ENCODE peak calls at places on chromosomes 6 and 20, in four cellular contexts. One of them, this sample, is unnamed.

GRCh38 chr20:39839406-39840119 is 849.5 kb downstream of the MAFB start:
- DNase-seq in ovary: no peak
- DNase-seq in suprapubic skin: no peak
- DNase-seq in tibial nerve: peak
- DNase-seq in this sample: no peak

GRCh38 chr6:25138024-25138696 is 141.0 kb upstream of the CARMIL1 start:
- DNase-seq in ovary: peak
- DNase-seq in suprapubic skin: no peak
- DNase-seq in tibial nerve: no peak
- DNase-seq in this sample: peak

GRCh38 chr6:77470983-77471382 is 7.7 kb upstream of the HTR1B start:
- DNase-seq in ovary: no peak
- DNase-seq in suprapubic skin: no peak
- DNase-seq in tibial nerve: no peak
- DNase-seq in this sample: no peak

GRCh38 chr6:129929433-129929832 is 68.3 kb upstream of the TMEM244 start:
- DNase-seq in ovary: no peak
- DNase-seq in suprapubic skin: no peak
- DNase-seq in tibial nerve: no peak
- DNase-seq in this sample: no peak

GRCh38 chr6:12403201-12403826 is 113.2 kb downstream of the EDN1 start:
- DNase-seq in ovary: no peak
- DNase-seq in suprapubic skin: no peak
- DNase-seq in tibial nerve: no peak
- DNase-seq in this sample: peak

GRCh38 chr6:137910424-137910834 is 43.4 kb downstream of the TNFAIP3 start:
- DNase-seq in ovary: no peak
- DNase-seq in suprapubic skin: no peak
- DNase-seq in tibial nerve: no peak
- DNase-seq in this sample: no peak

GRCh38 chr6:3566812-3567211 is 110.0 kb upstream of the SLC22A23 start:
- DNase-seq in ovary: no peak
- DNase-seq in suprapubic skin: no peak
- DNase-seq in tibial nerve: no peak
- DNase-seq in this sample: no peak

GRCh38 chr6:52532457-52532856 is 44.4 kb downstream of the TRAM2 start:
- DNase-seq in ovary: no peak
- DNase-seq in suprapubic skin: no peak
- DNase-seq in tibial nerve: no peak
- DNase-seq in this sample: no peak

GRCh38 chr6:38572186-38572813 is 67.4 kb downstream of the BTBD9 start:
- DNase-seq in ovary: no peak
- DNase-seq in suprapubic skin: no peak
- DNase-seq in tibial nerve: no peak
- DNase-seq in this sample: no peak

GRCh38 chr6:142569676-142570075 is 267.9 kb downstream of the ADGRG6 start:
- DNase-seq in ovary: no peak
- DNase-seq in suprapubic skin: no peak
- DNase-seq in tibial nerve: no peak
- DNase-seq in this sample: no peak

GRCh38 chr6:43608310-43608763 is 20.7 kb downstream of the GTPBP2 start:
- DNase-seq in ovary: peak
- DNase-seq in suprapubic skin: peak
- DNase-seq in tibial nerve: peak
- DNase-seq in this sample: peak

GRCh38 chr6:70673601-70674000 is 5.9 kb downstream of the SMAP1 start:
- DNase-seq in ovary: no peak
- DNase-seq in suprapubic skin: no peak
- DNase-seq in tibial nerve: no peak
- DNase-seq in this sample: peak

GRCh38 chr20:33299111-33299603 is 16.1 kb downstream of the BPIFB1 start:
- DNase-seq in ovary: peak
- DNase-seq in suprapubic skin: no peak
- DNase-seq in tibial nerve: peak
- DNase-seq in this sample: peak

GRCh38 chr6:25951296-25952032 is 11.1 kb upstream of the TRIM38 start:
- DNase-seq in ovary: no peak
- DNase-seq in suprapubic skin: no peak
- DNase-seq in tibial nerve: no peak
- DNase-seq in this sample: no peak

GRCh38 chr20:13953227-13953626 is 37.2 kb downstream of the SEL1L2 start:
- DNase-seq in ovary: no peak
- DNase-seq in suprapubic skin: no peak
- DNase-seq in tibial nerve: no peak
- DNase-seq in this sample: no peak

GRCh38 chr6:46129634-46130505 is at the start of gene ENPP4:
- DNase-seq in ovary: peak
- DNase-seq in suprapubic skin: peak
- DNase-seq in tibial nerve: peak
- DNase-seq in this sample: no peak

GRCh38 chr20:54133434-54134427 is 40.1 kb downstream of the CYP24A1 start:
- DNase-seq in ovary: no peak
- DNase-seq in suprapubic skin: no peak
- DNase-seq in tibial nerve: no peak
- DNase-seq in this sample: no peak

GRCh38 chr20:54221996-54222890 is 14.4 kb downstream of the PFDN4 start:
- DNase-seq in ovary: no peak
- DNase-seq in suprapubic skin: no peak
- DNase-seq in tibial nerve: no peak
- DNase-seq in this sample: no peak

DNA sequence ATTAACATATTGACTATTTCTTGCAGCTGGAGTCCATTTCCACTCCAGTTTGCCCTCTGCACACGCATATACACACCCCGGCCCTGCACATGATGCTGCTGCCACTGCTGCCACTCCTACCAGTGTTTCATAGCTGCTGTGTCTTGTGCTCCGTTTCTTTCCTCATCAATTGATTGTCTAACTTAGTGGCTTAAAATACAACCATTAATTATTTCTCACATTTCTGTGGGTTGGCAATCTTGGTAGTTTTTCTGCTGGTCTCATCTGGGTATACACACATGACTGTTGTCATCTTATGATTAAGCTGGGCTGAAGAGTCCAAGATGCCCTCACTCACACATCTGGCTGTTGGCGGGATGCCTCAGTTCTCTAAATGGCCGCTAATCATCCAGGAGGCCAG is 32.9 kb upstream of the SCP2D1 start:
- DNase-seq in ovary: no peak
- DNase-seq in suprapubic skin: no peak
- DNase-seq in tibial nerve: no peak
- DNase-seq in this sample: no peak
- TF ChIP-seq POLR2A in ovary: no peak
- TF ChIP-seq POLR2A in suprapubic skin: no peak
- TF ChIP-seq POLR2A in tibial nerve: no peak
- TF ChIP-seq POLR2A in this sample: no peak

GRCh38 chr20:831956-832355 is 1.6 kb upstream of the FAM110A start:
- DNase-seq in ovary: no peak
- DNase-seq in suprapubic skin: no peak
- DNase-seq in tibial nerve: no peak
- DNase-seq in this sample: no peak

GRCh38 chr20:830011-830521 is 3.4 kb upstream of the FAM110A start:
- DNase-seq in ovary: no peak
- DNase-seq in suprapubic skin: peak
- DNase-seq in tibial nerve: no peak
- DNase-seq in this sample: no peak

GRCh38 chr20:829531-829930 is 4.0 kb upstream of the FAM110A start:
- DNase-seq in ovary: no peak
- DNase-seq in suprapubic skin: no peak
- DNase-seq in tibial nerve: no peak
- DNase-seq in this sample: no peak

GRCh38 chr20:833121-833449 is 430 bp upstream of the FAM110A start:
- DNase-seq in ovary: no peak
- DNase-seq in suprapubic skin: no peak
- DNase-seq in tibial nerve: no peak
- DNase-seq in this sample: no peak

DNA sequence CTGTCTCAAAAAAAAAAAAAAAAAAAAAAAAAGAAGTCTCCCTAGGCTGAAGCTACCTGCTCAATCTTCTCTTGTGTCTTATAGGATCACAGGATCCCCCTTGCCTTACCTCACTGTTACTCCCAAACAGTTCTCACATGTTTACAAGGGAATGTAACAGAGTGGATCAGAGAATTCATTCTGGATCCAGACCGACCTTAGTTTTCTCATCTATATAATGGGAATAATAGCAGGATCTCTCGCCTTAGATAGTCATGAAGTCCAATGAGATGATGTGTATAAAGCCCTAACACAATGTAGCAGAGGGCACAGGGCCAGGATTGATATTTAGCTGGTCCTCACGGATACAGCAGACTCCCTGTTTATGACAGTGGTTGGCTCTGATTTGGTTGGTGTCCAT is 2.3 kb upstream of the FAM110A start:
- DNase-seq in ovary: no peak
- DNase-seq in suprapubic skin: no peak
- DNase-seq in tibial nerve: no peak
- DNase-seq in this sample: no peak
- TF ChIP-seq POLR2A in ovary: no peak
- TF ChIP-seq POLR2A in suprapubic skin: no peak
- TF ChIP-seq POLR2A in tibial nerve: no peak
- TF ChIP-seq POLR2A in this sample: no peak

GRCh38 chr20:46011631-46012482 is 3.1 kb downstream of the MMP9 start:
- DNase-seq in ovary: peak
- DNase-seq in suprapubic skin: peak
- DNase-seq in tibial nerve: no peak
- DNase-seq in this sample: peak

GRCh38 chr20:46010491-46011405 is 2.0 kb downstream of the MMP9 start:
- DNase-seq in ovary: no peak
- DNase-seq in suprapubic skin: no peak
- DNase-seq in tibial nerve: no peak
- DNase-seq in this sample: no peak

GRCh38 chr20:46014517-46015396 is 6.0 kb downstream of the MMP9 start:
- DNase-seq in ovary: no peak
- DNase-seq in suprapubic skin: no peak
- DNase-seq in tibial nerve: no peak
- DNase-seq in this sample: no peak

GRCh38 chr20:46012926-46013825 is 4.5 kb downstream of the MMP9 start:
- DNase-seq in ovary: no peak
- DNase-seq in suprapubic skin: no peak
- DNase-seq in tibial nerve: no peak
- DNase-seq in this sample: no peak

DNA sequence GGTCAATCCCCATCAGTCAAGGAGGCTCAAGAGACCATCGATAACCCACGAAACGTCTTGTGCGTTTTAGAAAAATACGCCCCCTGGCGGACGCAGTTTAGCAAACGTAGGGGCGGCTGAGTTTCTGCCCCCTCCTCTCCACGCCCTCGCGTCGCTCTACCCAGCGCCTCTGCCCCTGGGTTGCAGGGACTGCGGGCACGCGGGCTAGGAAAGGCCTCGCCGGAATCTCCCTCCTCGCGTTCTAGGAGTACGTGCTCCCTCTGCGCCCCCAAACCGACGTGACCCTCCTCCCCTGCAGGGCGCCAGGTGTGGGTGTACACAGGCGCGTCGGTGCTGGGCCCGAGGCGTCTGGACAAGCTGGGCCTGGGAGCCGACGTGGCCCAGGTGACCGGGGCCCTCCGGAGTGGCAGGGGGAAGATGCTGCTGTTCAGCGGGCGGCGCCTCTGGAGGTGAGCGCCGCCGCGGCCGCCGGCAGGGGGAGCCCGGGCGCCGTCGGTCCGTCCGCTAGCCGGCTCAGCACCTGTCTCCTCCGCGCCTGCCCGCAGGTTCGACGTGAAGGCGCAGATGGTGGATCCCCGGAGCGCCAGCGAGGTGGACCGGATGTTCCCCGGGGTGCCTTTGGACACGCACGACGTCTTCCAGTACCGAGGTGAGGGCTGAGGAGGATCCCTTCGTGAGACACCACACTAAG is 5.3 kb downstream of the MMP9 start:
- DNase-seq in ovary: peak
- DNase-seq in suprapubic skin: no peak
- DNase-seq in tibial nerve: no peak
- DNase-seq in this sample: peak
- TF ChIP-seq POLR2A in ovary: no peak
- TF ChIP-seq POLR2A in suprapubic skin: no peak
- TF ChIP-seq POLR2A in tibial nerve: no peak
- TF ChIP-seq POLR2A in this sample: no peak

GRCh38 chr20:16479666-16480065 is 93.6 kb downstream of the KIF16B start:
- DNase-seq in ovary: no peak
- DNase-seq in suprapubic skin: no peak
- DNase-seq in tibial nerve: no peak
- DNase-seq in this sample: no peak
- TF ChIP-seq POLR2A in ovary: no peak
- TF ChIP-seq POLR2A in suprapubic skin: no peak
- TF ChIP-seq POLR2A in tibial nerve: no peak
- TF ChIP-seq POLR2A in this sample: no peak

GRCh38 chr20:25356294-25356933 is 34.2 kb downstream of the ABHD12 start:
- DNase-seq in ovary: no peak
- DNase-seq in suprapubic skin: no peak
- DNase-seq in tibial nerve: no peak
- DNase-seq in this sample: no peak
- TF ChIP-seq POLR2A in ovary: no peak
- TF ChIP-seq POLR2A in suprapubic skin: no peak
- TF ChIP-seq POLR2A in tibial nerve: no peak
- TF ChIP-seq POLR2A in this sample: no peak